ENCODE peak calls at places on chromosomes 1 and 21, in nine cellular contexts. G is psoas muscle, Y is colonic mucosa, Q is pancreas, I is AG04450, E is tibial artery, W is thoracic aorta, N is stomach, R is WERI-Rb-1. M is an unnamed sample. For H3K27me3, the result is how much of the 10 kb centered on the place peaks cover.

GRCh38 chr1:155171836-155172731 is 1.0 kb downstream of the KRTCAP2 start:
- DNase-seq in R (peak), N (no peak), Q (no peak), E (peak), I (no peak), Y (no peak), G (no peak), W (no peak), M (no peak)

GRCh38 chr1:225597926-225598575 is 54.9 kb downstream of the ENAH start:
- DNase-seq in G (no peak), I (no peak), Q (no peak), R (no peak), E (no peak), W (no peak), Y (no peak), N (no peak), M (no peak)

GRCh38 chr1:226384717-226385116 is 23.2 kb downstream of the PARP1 start:
- DNase-seq in R (no peak), Y (no peak), E (no peak), I (no peak), G (no peak), Q (no peak), W (no peak), N (no peak), M (no peak)

GRCh38 chr1:68651115-68651514 is 154.2 kb upstream of the DEPDC1 start:
- DNase-seq in R (no peak), Y (no peak), G (no peak), Q (no peak), N (no peak), E (no peak), I (no peak), W (no peak), M (no peak)

GRCh38 chr1:174040387-174040786 is 18.2 kb upstream of the RC3H1 start:
- DNase-seq in R (no peak), Y (no peak), I (peak), W (no peak), Q (no peak), E (no peak), G (no peak), N (no peak), M (peak)

GRCh38 chr1:56877973-56878372 is 23.4 kb downstream of the C8A start:
- DNase-seq in I (no peak), W (no peak), N (no peak), G (no peak), R (no peak), E (no peak), Q (no peak), Y (no peak), M (no peak)

GRCh38 chr1:39615086-39615662 is 24.3 kb downstream of the HEYL start:
- DNase-seq in E (no peak), R (no peak), Q (no peak), G (no peak), W (no peak), I (no peak), N (no peak), Y (no peak), M (no peak)

GRCh38 chr1:67897270-67897949 is 64.1 kb upstream of the GNG12 start:
- DNase-seq in R (no peak), Y (peak), E (no peak), W (no peak), I (no peak), G (no peak), Q (no peak), N (no peak), M (no peak)

GRCh38 chr1:64669098-64669675 is 75.7 kb upstream of the RAVER2 start:
- DNase-seq in N (no peak), E (no peak), R (no peak), Q (no peak), I (no peak), Y (no peak), W (no peak), G (no peak), M (no peak)

GRCh38 chr1:229203030-229203751 is 67.7 kb upstream of the RAB4A start:
- DNase-seq in N (no peak), W (no peak), Q (no peak), Y (no peak), R (peak), E (no peak), G (no peak), I (no peak), M (peak)

GRCh38 chr1:211921579-211922095 is 91.1 kb upstream of the LPGAT1 start:
- DNase-seq in Y (no peak), N (no peak), W (no peak), E (no peak), Q (no peak), G (no peak), I (no peak), R (no peak), M (no peak)

GRCh38 chr1:223001653-223002634 is 141.1 kb downstream of the TLR5 start:
- DNase-seq in Q (no peak), N (no peak), I (no peak), E (no peak), R (no peak), W (no peak), Y (no peak), G (no peak), M (no peak)

GRCh38 chr1:59703226-59703917 is 111.4 kb upstream of the HOOK1 start:
- DNase-seq in Y (no peak), W (no peak), R (no peak), I (no peak), G (no peak), N (no peak), E (peak), Q (no peak), M (no peak)

GRCh38 chr1:52306227-52307006 is 59.6 kb downstream of the CC2D1B start:
- DNase-seq in Q (no peak), I (no peak), W (no peak), R (no peak), G (no peak), N (no peak), Y (no peak), E (no peak), M (no peak)

GRCh38 chr1:202852163-202852904 is 36.6 kb downstream of the RABIF start:
- DNase-seq in E (no peak), I (peak), W (no peak), N (peak), R (peak), G (no peak), Y (peak), Q (no peak), M (peak)

GRCh38 chr1:7553042-7553690 is 217.9 kb upstream of the VAMP3 start:
- DNase-seq in R (peak), G (no peak), N (no peak), E (no peak), W (no peak), Y (no peak), Q (no peak), I (no peak), M (no peak)

GRCh38 chr21:27024316-27024715 is 57.4 kb upstream of the ADAMTS5 start:
- DNase-seq in Y (no peak), E (no peak), I (no peak), G (no peak), W (no peak), Q (no peak), N (no peak), R (no peak), M (no peak)

GRCh38 chr1:115170972-115171392 is 81.7 kb upstream of the TSPAN2 start:
- DNase-seq in Y (no peak), W (no peak), G (peak), I (no peak), E (no peak), Q (no peak), R (no peak), N (no peak), M (no peak)

GRCh38 chr1:160006312-160006940 is 25.4 kb downstream of the PIGM start:
- DNase-seq in E (no peak), G (peak), Q (peak), I (peak), N (peak), W (no peak), Y (peak), R (peak), M (peak)

GRCh38 chr21:42737969-42738590 is 84.7 kb downstream of the PDE9A start:
- DNase-seq in N (peak), I (no peak), R (no peak), E (peak), G (peak), Y (peak), Q (no peak), W (no peak), M (no peak)

GRCh38 chr1:225156254-225156653 is 226.8 kb downstream of the DNAH14 start:
- DNase-seq in G (no peak), R (no peak), Q (no peak), I (no peak), W (no peak), Y (no peak), E (no peak), N (no peak), M (no peak)

GRCh38 chr1:178075323-178075722 is 18.6 kb upstream of the RASAL2 start:
- DNase-seq in Y (no peak), Q (no peak), I (no peak), G (no peak), N (no peak), R (no peak), E (no peak), W (no peak), M (no peak)

GRCh38 chr21:18495553-18495952 is 92.0 kb upstream of the TMPRSS15 start:
- DNase-seq in W (no peak), Q (no peak), E (no peak), G (no peak), N (no peak), Y (no peak), R (no peak), I (no peak), M (no peak)

GRCh38 chr1:37701051-37701450 is 8.7 kb downstream of the CDCA8 start:
- DNase-seq in R (no peak), Y (no peak), E (no peak), W (no peak), N (no peak), Q (no peak), G (no peak), I (no peak), M (no peak)

GRCh38 chr1:93635614-93636543 is 45.8 kb downstream of the BCAR3 start:
- DNase-seq in R (no peak), I (no peak), N (no peak), G (no peak), W (no peak), Y (no peak), E (no peak), Q (no peak), M (no peak)

GRCh38 chr1:108897865-108898720 is 21.3 kb downstream of the GPSM2 start:
- DNase-seq in R (peak), I (peak), E (no peak), W (no peak), G (no peak), Q (no peak), N (no peak), Y (peak), M (peak)

GRCh38 chr21:45910155-45910547 is 71.4 kb upstream of the COL6A1 start:
- DNase-seq in R (no peak), Y (no peak), Q (no peak), W (no peak), N (no peak), E (no peak), G (peak), I (no peak), M (no peak)

GRCh38 chr1:196608401-196609113 is at the start of gene KCNT2:
- DNase-seq in Y (peak), I (peak), E (peak), G (peak), R (peak), Q (peak), W (no peak), N (peak), M (peak)

GRCh38 chr21:32364801-32365200 is 28.0 kb downstream of the URB1 start:
- DNase-seq in E (no peak), Y (no peak), N (no peak), R (no peak), I (no peak), Q (no peak), G (no peak), W (no peak), M (no peak)

GRCh38 chr1:88777604-88778149 is 93.6 kb downstream of the PKN2 start:
- DNase-seq in G (no peak), E (no peak), Y (no peak), I (no peak), N (no peak), R (no peak), W (no peak), Q (no peak), M (no peak)

GRCh38 chr1:88779880-88780279 is 95.8 kb downstream of the PKN2 start:
- DNase-seq in Q (no peak), I (no peak), Y (no peak), W (no peak), E (no peak), N (no peak), R (no peak), G (no peak), M (no peak)

GRCh38 chr1:88768816-88769215 is 84.7 kb downstream of the PKN2 start:
- DNase-seq in Q (no peak), R (no peak), W (no peak), I (no peak), N (no peak), Y (no peak), E (no peak), G (no peak), M (no peak)

GRCh38 chr1:88773540-88774150 is 89.6 kb downstream of the PKN2 start:
- DNase-seq in Q (no peak), N (no peak), I (peak), G (no peak), R (no peak), W (no peak), Y (peak), E (no peak), M (no peak)

DNA sequence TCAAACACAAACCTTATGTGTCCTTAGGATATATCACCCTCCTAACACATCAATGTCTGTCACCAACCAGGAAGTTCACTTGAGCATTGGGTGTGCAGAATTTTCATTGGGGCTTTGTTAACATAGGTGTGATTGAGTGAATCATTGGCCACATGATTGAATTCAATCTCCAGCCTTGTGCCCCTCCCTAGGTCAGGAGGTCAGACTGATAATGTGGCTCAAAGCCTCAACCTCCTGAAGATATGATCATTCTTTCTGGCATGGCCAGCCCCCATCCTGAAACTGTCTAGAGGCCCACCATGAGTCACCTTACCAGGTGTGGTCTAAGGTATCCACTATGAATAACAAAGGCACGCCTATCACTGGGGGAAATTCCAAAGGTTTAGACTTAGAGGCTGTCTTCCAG is 90.1 kb downstream of the PKN2 start:
- DNase-seq in W (no peak), G (no peak), R (no peak), N (peak), Q (peak), Y (peak), I (no peak), E (no peak), M (no peak)
- H3K4me3 ChIP-seq in W (no peak), G (no peak), R (no peak), N (no peak), Q (no peak), Y (no peak), I (no peak), E (no peak), M (no peak)

GRCh38 chr1:166258017-166258416 is 91.2 kb upstream of the FAM78B start:
- DNase-seq in I (no peak), Q (no peak), N (no peak), G (no peak), Y (no peak), R (peak), E (no peak), W (no peak), M (no peak)
- TF ChIP-seq CTCF in I (no peak), Q (no peak), N (no peak), G (no peak), Y (no peak), R (peak), E (no peak), W (no peak), M (no peak)

GRCh38 chr1:2807036-2807435 is 5.5 kb upstream of the TTC34 start:
- DNase-seq in I (no peak), W (no peak), E (no peak), R (no peak), G (no peak), Q (no peak), N (no peak), Y (no peak), M (no peak)

GRCh38 chr1:2809656-2810055 is 8.2 kb upstream of the TTC34 start:
- DNase-seq in I (no peak), W (no peak), R (no peak), E (no peak), Y (no peak), N (no peak), G (no peak), Q (no peak), M (no peak)

GRCh38 chr1:2808386-2808705 is 6.9 kb upstream of the TTC34 start:
- DNase-seq in I (no peak), R (no peak), Q (no peak), G (no peak), Y (no peak), E (no peak), W (no peak), N (no peak), M (no peak)

GRCh38 chr1:2808831-2809605 is 7.5 kb upstream of the TTC34 start:
- DNase-seq in W (no peak), Y (no peak), G (no peak), N (no peak), E (no peak), R (no peak), Q (no peak), I (no peak), M (no peak)

GRCh38 chr1:2807678-2808385 is 6.3 kb upstream of the TTC34 start:
- DNase-seq in Y (no peak), G (no peak), N (no peak), Q (no peak), W (no peak), E (no peak), I (no peak), R (no peak), M (no peak)
- H3K27me3 ChIP-seq in Y (under half), G (under half), N (under half), Q (under half), W (under half), E (half or more), I (under half), R (under half), M (under half)

DNA sequence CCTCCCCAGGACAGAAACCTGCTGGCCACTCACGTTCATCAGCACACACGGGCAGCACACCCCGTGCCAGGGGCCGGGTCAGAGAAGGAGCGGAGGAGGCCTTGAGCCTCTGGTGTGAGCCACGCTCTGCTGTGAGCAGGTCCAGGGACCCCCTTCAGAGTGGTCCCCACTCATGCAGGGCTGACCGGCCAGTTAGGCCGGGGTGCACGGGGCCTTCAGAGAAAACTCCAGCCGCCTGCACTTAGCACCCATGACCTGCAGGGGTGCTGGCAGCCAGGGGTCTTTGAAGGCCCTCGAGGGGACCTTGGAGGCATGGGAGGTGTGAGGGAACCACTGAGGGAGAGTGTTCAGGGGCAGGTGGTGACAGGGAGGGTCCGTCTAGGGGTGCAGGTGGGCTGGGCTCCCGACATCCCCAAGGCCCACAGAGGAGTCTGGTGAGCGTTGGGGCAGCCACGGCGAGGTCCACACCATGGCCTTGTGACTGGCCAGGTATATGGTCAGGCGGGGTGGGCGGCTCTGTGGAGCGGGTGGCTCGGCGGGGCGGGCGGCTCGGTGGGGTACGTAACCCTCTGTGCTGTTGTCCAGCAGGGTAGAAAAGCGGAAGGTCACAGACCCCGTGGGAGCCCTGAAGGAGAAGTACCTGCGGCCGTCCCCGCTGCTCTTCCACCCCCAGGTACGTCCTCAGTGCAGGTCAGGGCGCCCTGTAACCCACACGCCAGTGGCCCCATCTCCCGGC is 40.3 kb upstream of the ARHGEF16 start:
- DNase-seq in E (no peak), N (no peak), G (no peak), W (no peak), Q (no peak), R (no peak), I (no peak), Y (no peak), M (no peak)
- H3K4me3 ChIP-seq in E (no peak), N (no peak), G (no peak), W (no peak), Q (no peak), R (no peak), I (no peak), Y (no peak), M (no peak)

GRCh38 chr1:40851643-40852042 is 10.5 kb downstream of the CITED4 start:
- DNase-seq in R (no peak), Q (no peak), I (no peak), Y (no peak), E (no peak), N (no peak), G (no peak), W (no peak), M (no peak)

GRCh38 chr1:40847023-40847740 is 15.0 kb downstream of the CITED4 start:
- DNase-seq in W (no peak), Y (no peak), G (no peak), R (no peak), I (no peak), Q (no peak), N (no peak), E (no peak), M (no peak)

GRCh38 chr1:40849801-40850592 is 12.2 kb downstream of the CITED4 start:
- DNase-seq in E (peak), W (no peak), I (peak), G (peak), N (peak), R (peak), Q (peak), Y (peak), M (peak)

GRCh38 chr1:40845895-40846294 is 16.3 kb downstream of the CITED4 start:
- DNase-seq in E (no peak), Q (no peak), I (no peak), W (no peak), Y (no peak), R (no peak), G (no peak), N (no peak), M (no peak)

GRCh38 chr1:40848530-40849189 is 13.5 kb downstream of the CITED4 start:
- DNase-seq in N (peak), I (no peak), Q (peak), G (peak), Y (peak), R (peak), E (peak), W (no peak), M (peak)
- TF ChIP-seq CTCF in N (peak), I (peak), Q (peak), G (peak), Y (peak), R (peak), E (peak), W (peak), M (peak)

DNA sequence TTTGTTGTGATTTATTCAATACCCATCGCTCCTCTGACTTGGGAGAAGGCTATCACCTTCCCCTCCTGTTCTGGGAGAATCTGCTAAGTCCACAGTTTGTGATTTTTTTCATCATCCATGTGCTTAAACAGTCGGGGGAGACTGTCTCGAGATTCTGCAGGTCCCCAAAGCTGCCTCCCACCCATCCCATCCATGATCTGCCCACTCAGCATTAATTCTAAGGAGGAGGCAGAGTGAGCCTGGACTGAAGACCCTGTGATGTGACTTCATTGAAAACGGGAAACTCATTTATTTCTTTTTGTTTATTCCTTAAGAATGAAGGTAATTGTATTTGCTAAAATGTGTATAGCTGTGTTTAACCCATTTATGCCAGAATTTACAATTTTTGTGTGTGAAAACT is 85.0 kb downstream of the PROX1 start:
- DNase-seq in I (no peak), N (no peak), E (no peak), Q (no peak), Y (no peak), R (no peak), G (no peak), W (no peak), M (no peak)
- H3K27me3 ChIP-seq in I (under half), N (under half), E (under half), Q (under half), Y (under half), R (under half), G (under half), W (under half), M (under half)